ENCODE peak calls at places on chromosomes 4 and X, in four cellular contexts. P is CD8-positive, alpha-beta memory T cell; C is CD4-positive, alpha-beta memory T cell; U is SK-N-SH. T is an unnamed sample. For H3K4me1, the result is how much of the 10 kb centered on the place peaks cover.

GRCh38 chr4:165879581-165879980 is 6.5 kb downstream of the TLL1 start:
- DNase-seq in C (no peak), U (no peak), P (no peak), T (no peak)

GRCh38 chr4:147981305-147981704 is 249.4 kb downstream of the ARHGAP10 start:
- DNase-seq in C (no peak), U (no peak), P (no peak), T (no peak)

GRCh38 chrX:10071451-10072163 is 85.2 kb upstream of the CLCN4 start:
- DNase-seq in U (no peak), C (no peak), P (no peak), T (no peak)

GRCh38 chr4:128768373-128768996 is 41.0 kb upstream of the JADE1 start:
- DNase-seq in C (no peak), P (no peak), U (no peak), T (peak)

GRCh38 chr4:25154594-25155265 is 5.5 kb downstream of the SEPSECS start:
- DNase-seq in P (no peak), U (no peak), C (no peak), T (no peak)

GRCh38 chr4:94758141-94758699 is 465 bp downstream of the BMPR1B start:
- DNase-seq in P (no peak), C (no peak), U (peak), T (no peak)

GRCh38 chr4:164138521-164138920 is 615.4 kb upstream of the SMIM31 start:
- DNase-seq in C (no peak), U (no peak), P (no peak), T (no peak)

GRCh38 chrX:134512566-134512965 is 52.6 kb downstream of the HPRT1 start:
- DNase-seq in U (no peak), C (no peak), P (no peak), T (no peak)

GRCh38 chr4:185224597-185224996 is 15.2 kb downstream of the SNX25 start:
- DNase-seq in P (no peak), U (no peak), C (no peak), T (no peak)

GRCh38 chr4:80033581-80033980 is 39.4 kb downstream of the ANTXR2 start:
- DNase-seq in C (no peak), U (no peak), P (no peak), T (no peak)

GRCh38 chr4:80035336-80035735 is 37.7 kb downstream of the ANTXR2 start:
- DNase-seq in C (no peak), P (no peak), U (no peak), T (no peak)

GRCh38 chr4:80036306-80036705 is 36.7 kb downstream of the ANTXR2 start:
- DNase-seq in P (no peak), C (no peak), U (no peak), T (no peak)

GRCh38 chr4:80036949-80037348 is 36.1 kb downstream of the ANTXR2 start:
- DNase-seq in P (no peak), C (no peak), U (no peak), T (no peak)

GRCh38 chr4:80037864-80038263 is 35.2 kb downstream of the ANTXR2 start:
- DNase-seq in P (no peak), C (no peak), U (no peak), T (no peak)
- H3K4me1 ChIP-seq in P (under half), C (under half), U (under half), T (under half)

GRCh38 chr4:7983296-7983695 is 43.6 kb upstream of the AFAP1 start:
- DNase-seq in C (no peak), U (no peak), P (no peak), T (no peak)
- H3K4me1 ChIP-seq in C (under half), U (under half), P (under half), T (under half)

GRCh38 chrX:38041237-38041636 is 34.9 kb downstream of the SYTL5 start:
- DNase-seq in C (no peak), P (no peak), U (no peak), T (no peak)

GRCh38 chrX:38038501-38038900 is 32.1 kb downstream of the SYTL5 start:
- DNase-seq in P (no peak), U (no peak), C (peak), T (no peak)

GRCh38 chrX:38036471-38036870 is 30.1 kb downstream of the SYTL5 start:
- DNase-seq in U (no peak), C (no peak), P (no peak), T (no peak)
- H3K4me1 ChIP-seq in U (under half), C (under half), P (under half), T (under half)

GRCh38 chr4:88291003-88291402 is 6.6 kb upstream of the PPM1K start:
- DNase-seq in U (peak), P (no peak), C (no peak), T (no peak)
- H3K4me1 ChIP-seq in U (under half), P (under half), C (under half), T (under half)

DNA sequence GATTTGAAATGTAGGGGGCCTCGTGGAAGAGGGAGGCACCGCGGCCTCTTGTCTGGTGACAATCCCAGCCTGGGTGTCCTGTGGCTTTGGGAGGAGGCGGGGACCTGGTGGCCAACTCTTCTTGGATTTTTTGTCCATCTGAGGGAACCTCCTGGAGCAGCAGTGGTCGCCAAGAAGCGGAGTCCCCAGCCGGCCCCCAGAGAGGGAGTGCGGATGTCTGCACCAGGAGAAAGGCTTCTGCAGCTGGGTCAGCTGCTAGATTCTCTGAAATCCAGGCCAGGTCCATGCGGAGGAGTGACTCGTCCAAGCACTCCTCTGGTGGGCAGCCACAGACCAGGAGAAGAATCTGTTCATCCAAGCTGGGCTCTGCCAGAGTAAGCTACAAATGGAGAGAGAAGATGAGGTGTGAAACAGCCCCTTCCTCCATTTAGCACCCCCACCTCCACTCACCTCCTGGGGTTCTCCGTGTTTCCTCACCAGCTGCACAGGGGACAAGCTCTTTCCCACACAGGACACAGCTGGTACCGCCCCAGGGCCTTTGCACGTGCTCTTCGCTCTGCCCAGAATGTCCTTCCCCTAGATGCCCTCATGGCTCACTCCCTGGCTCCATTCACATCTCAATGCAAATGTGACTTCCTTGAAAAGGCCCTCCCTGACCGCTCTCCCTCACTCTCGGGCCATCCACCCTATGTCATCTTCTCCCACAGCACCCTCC is 27.6 kb downstream of the C4orf50 start:
- DNase-seq in C (no peak), P (no peak), U (no peak), T (no peak)
- H3K4me1 ChIP-seq in C (under half), P (under half), U (under half), T (under half)

GRCh38 chrX:154350429-154351182 is 23.8 kb downstream of the FLNA start:
- DNase-seq in U (no peak), C (peak), P (peak), T (no peak)
- H3K4me1 ChIP-seq in U (under half), C (half or more), P (half or more), T (under half)